ENCODE peak calls at places on chromosomes 13 and 19, in six cellular contexts. One of them, this sample, is unnamed. For H3K36me3, the result is how much of the 10 kb centered on the place peaks cover.

GRCh38 chr13:33213024-33213795 is 72.3 kb downstream of the STARD13 start:
- DNase-seq in Karpas-422: no peak
- DNase-seq in GM23248: no peak
- DNase-seq in psoas muscle: no peak
- DNase-seq in neural progenitor cell: peak
- DNase-seq in mammary epithelial cell: peak
- DNase-seq in this sample: no peak

GRCh38 chr13:107866666-107867623 is 348.4 kb downstream of the LIG4 start:
- DNase-seq in Karpas-422: no peak
- DNase-seq in GM23248: peak
- DNase-seq in psoas muscle: no peak
- DNase-seq in neural progenitor cell: peak
- DNase-seq in mammary epithelial cell: peak
- DNase-seq in this sample: no peak

GRCh38 chr13:41809962-41810361 is 150.9 kb downstream of the VWA8 start:
- DNase-seq in Karpas-422: peak
- DNase-seq in GM23248: no peak
- DNase-seq in psoas muscle: no peak
- DNase-seq in neural progenitor cell: no peak
- DNase-seq in mammary epithelial cell: no peak
- DNase-seq in this sample: no peak

GRCh38 chr13:95074820-95075219 is 226.4 kb downstream of the ABCC4 start:
- DNase-seq in Karpas-422: no peak
- DNase-seq in GM23248: no peak
- DNase-seq in psoas muscle: no peak
- DNase-seq in neural progenitor cell: no peak
- DNase-seq in mammary epithelial cell: no peak
- DNase-seq in this sample: no peak

GRCh38 chr13:23915308-23915707 is 18.0 kb upstream of the C1QTNF9B start:
- DNase-seq in Karpas-422: no peak
- DNase-seq in GM23248: no peak
- DNase-seq in psoas muscle: no peak
- DNase-seq in neural progenitor cell: no peak
- DNase-seq in mammary epithelial cell: no peak
- DNase-seq in this sample: no peak

GRCh38 chr19:51024924-51025323 is 1.5 kb downstream of the KLK11 start:
- DNase-seq in Karpas-422: no peak
- DNase-seq in GM23248: no peak
- DNase-seq in psoas muscle: peak
- DNase-seq in neural progenitor cell: no peak
- DNase-seq in mammary epithelial cell: no peak
- DNase-seq in this sample: no peak

GRCh38 chr13:38350114-38350617 is 515 bp downstream of the UFM1 start:
- DNase-seq in Karpas-422: peak
- DNase-seq in GM23248: peak
- DNase-seq in psoas muscle: peak
- DNase-seq in neural progenitor cell: peak
- DNase-seq in mammary epithelial cell: peak
- DNase-seq in this sample: peak

GRCh38 chr13:89227356-89227755 is 1556.2 kb downstream of the SLITRK5 start:
- DNase-seq in Karpas-422: no peak
- DNase-seq in GM23248: no peak
- DNase-seq in psoas muscle: no peak
- DNase-seq in neural progenitor cell: no peak
- DNase-seq in mammary epithelial cell: peak
- DNase-seq in this sample: no peak

GRCh38 chr13:50714886-50715285 is 128.6 kb downstream of the DLEU7 start:
- DNase-seq in Karpas-422: no peak
- DNase-seq in GM23248: no peak
- DNase-seq in psoas muscle: no peak
- DNase-seq in neural progenitor cell: no peak
- DNase-seq in mammary epithelial cell: no peak
- DNase-seq in this sample: no peak

GRCh38 chr13:107373551-107373950 is 805.6 kb upstream of the ARGLU1 start:
- DNase-seq in Karpas-422: peak
- DNase-seq in GM23248: peak
- DNase-seq in psoas muscle: no peak
- DNase-seq in neural progenitor cell: peak
- DNase-seq in mammary epithelial cell: peak
- DNase-seq in this sample: no peak

GRCh38 chr13:61833228-61833627 is 417.6 kb upstream of the PCDH20 start:
- DNase-seq in Karpas-422: no peak
- DNase-seq in GM23248: no peak
- DNase-seq in psoas muscle: no peak
- DNase-seq in neural progenitor cell: no peak
- DNase-seq in mammary epithelial cell: no peak
- DNase-seq in this sample: no peak

GRCh38 chr19:23346696-23347095 is 48.6 kb downstream of the ZNF91 start:
- DNase-seq in Karpas-422: no peak
- DNase-seq in GM23248: no peak
- DNase-seq in psoas muscle: no peak
- DNase-seq in neural progenitor cell: no peak
- DNase-seq in mammary epithelial cell: no peak
- DNase-seq in this sample: no peak

GRCh38 chr13:64158910-64159309 is 2743.3 kb upstream of the PCDH20 start:
- DNase-seq in Karpas-422: no peak
- DNase-seq in GM23248: peak
- DNase-seq in psoas muscle: no peak
- DNase-seq in neural progenitor cell: no peak
- DNase-seq in mammary epithelial cell: no peak
- DNase-seq in this sample: no peak

GRCh38 chr19:56566904-56567273 is 379 bp upstream of the ZNF470 start:
- DNase-seq in Karpas-422: no peak
- DNase-seq in GM23248: peak
- DNase-seq in psoas muscle: peak
- DNase-seq in neural progenitor cell: no peak
- DNase-seq in mammary epithelial cell: no peak
- DNase-seq in this sample: no peak

DNA sequence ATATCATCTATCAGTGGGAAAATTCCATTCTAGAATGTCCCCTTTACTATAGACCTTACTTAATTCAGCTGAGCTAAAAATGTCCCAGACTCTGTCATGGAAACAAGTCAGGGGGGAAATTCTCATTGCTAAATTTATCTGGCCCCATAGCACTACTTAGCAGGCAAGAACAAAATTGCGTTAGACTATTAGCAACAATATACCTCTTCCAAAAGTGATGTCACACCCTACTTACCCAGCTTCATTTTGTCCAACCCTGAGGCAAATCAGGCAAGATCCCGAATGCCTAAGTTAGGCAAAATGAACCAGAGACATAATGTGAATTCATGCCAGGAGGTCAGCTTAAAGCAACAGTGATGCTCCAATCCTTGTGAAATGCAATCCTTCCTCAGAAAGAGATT is 93.6 kb downstream of the FRY start:
- DNase-seq in Karpas-422: no peak
- DNase-seq in GM23248: peak
- DNase-seq in psoas muscle: no peak
- DNase-seq in neural progenitor cell: no peak
- DNase-seq in mammary epithelial cell: peak
- DNase-seq in this sample: no peak
- H3K27ac ChIP-seq in Karpas-422: no peak
- H3K27ac ChIP-seq in GM23248: peak
- H3K27ac ChIP-seq in psoas muscle: peak
- H3K27ac ChIP-seq in neural progenitor cell: no peak
- H3K27ac ChIP-seq in mammary epithelial cell: no peak
- H3K27ac ChIP-seq in this sample: no peak

DNA sequence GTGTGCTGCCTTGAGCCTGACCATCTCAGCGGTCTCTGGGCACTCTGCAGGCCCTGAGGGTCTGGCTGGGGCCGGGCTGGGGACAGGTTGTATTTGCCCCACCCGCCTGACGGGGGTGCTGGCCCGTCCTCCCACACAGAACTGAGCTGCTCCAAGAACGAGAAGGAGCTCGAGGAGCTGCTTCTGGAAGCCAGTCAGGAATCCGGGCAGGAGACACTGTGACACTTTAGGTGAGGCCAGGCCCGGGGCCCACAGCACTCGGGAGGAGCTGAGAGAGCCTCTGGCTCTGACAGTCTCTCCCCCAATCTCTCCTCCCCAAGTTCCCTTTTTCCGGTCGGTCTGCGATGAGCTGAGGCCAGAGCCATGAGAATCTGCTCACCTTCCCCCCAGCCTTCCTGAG is 14.5 kb downstream of the NKPD1 start:
- DNase-seq in Karpas-422: no peak
- DNase-seq in GM23248: no peak
- DNase-seq in psoas muscle: no peak
- DNase-seq in neural progenitor cell: no peak
- DNase-seq in mammary epithelial cell: no peak
- DNase-seq in this sample: no peak
- H3K36me3 ChIP-seq in Karpas-422: under half
- H3K36me3 ChIP-seq in GM23248: under half
- H3K36me3 ChIP-seq in psoas muscle: under half
- H3K36me3 ChIP-seq in neural progenitor cell: under half
- H3K36me3 ChIP-seq in mammary epithelial cell: under half
- H3K36me3 ChIP-seq in this sample: under half

GRCh38 chr13:77521595-77522367 is 13.7 kb upstream of the SCEL start:
- DNase-seq in Karpas-422: no peak
- DNase-seq in GM23248: peak
- DNase-seq in psoas muscle: no peak
- DNase-seq in neural progenitor cell: peak
- DNase-seq in mammary epithelial cell: peak
- DNase-seq in this sample: no peak
- H3K27ac ChIP-seq in Karpas-422: no peak
- H3K27ac ChIP-seq in GM23248: no peak
- H3K27ac ChIP-seq in psoas muscle: no peak
- H3K27ac ChIP-seq in neural progenitor cell: no peak
- H3K27ac ChIP-seq in mammary epithelial cell: peak
- H3K27ac ChIP-seq in this sample: no peak

DNA sequence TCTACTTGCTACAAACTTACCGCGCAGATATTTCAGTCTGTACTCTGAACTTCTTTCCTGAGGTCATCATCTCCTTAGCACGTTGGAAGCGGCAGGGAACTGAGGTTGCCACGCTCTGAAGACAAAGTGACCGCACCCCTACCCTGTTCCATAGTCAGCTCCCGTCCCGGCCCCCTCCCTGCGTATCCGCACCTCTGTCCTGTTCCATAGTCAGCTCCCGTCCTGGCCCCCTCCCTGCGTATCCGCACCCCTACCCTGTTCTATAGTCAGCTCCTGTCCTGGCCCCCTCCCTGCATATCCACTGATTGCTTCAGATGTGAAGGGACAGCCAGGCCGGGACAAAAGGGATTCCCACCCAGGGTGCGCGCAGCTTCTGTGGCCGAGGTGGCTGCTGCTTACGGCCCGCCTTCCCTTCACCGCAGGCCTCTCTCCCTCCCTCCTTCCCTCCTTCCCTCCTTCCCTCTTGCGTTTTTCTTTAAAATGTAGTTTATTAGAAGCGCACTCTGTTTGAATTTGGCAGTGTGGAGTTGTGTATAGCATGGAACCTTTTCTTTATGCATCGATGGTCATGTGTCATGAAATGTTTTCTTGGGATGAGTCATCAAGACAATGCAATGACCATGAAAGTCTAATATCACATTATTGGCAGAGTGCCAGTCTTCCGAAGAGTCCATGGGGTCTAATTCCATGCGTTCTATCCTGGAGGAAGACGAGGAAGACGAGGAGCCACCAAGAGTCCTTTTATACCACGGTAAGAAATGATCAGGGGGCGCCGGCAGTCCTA is 21.9 kb upstream of the NDUFS7 start:
- DNase-seq in Karpas-422: no peak
- DNase-seq in GM23248: peak
- DNase-seq in psoas muscle: no peak
- DNase-seq in neural progenitor cell: peak
- DNase-seq in mammary epithelial cell: no peak
- DNase-seq in this sample: no peak
- H3K36me3 ChIP-seq in Karpas-422: under half
- H3K36me3 ChIP-seq in GM23248: under half
- H3K36me3 ChIP-seq in psoas muscle: under half
- H3K36me3 ChIP-seq in neural progenitor cell: under half
- H3K36me3 ChIP-seq in mammary epithelial cell: under half
- H3K36me3 ChIP-seq in this sample: under half

GRCh38 chr19:32422435-32422834 is 16.9 kb downstream of the DPY19L3 start:
- DNase-seq in Karpas-422: no peak
- DNase-seq in GM23248: no peak
- DNase-seq in psoas muscle: no peak
- DNase-seq in neural progenitor cell: no peak
- DNase-seq in mammary epithelial cell: no peak
- DNase-seq in this sample: no peak
- H3K27ac ChIP-seq in Karpas-422: peak
- H3K27ac ChIP-seq in GM23248: no peak
- H3K27ac ChIP-seq in psoas muscle: no peak
- H3K27ac ChIP-seq in neural progenitor cell: no peak
- H3K27ac ChIP-seq in mammary epithelial cell: no peak
- H3K27ac ChIP-seq in this sample: peak

DNA sequence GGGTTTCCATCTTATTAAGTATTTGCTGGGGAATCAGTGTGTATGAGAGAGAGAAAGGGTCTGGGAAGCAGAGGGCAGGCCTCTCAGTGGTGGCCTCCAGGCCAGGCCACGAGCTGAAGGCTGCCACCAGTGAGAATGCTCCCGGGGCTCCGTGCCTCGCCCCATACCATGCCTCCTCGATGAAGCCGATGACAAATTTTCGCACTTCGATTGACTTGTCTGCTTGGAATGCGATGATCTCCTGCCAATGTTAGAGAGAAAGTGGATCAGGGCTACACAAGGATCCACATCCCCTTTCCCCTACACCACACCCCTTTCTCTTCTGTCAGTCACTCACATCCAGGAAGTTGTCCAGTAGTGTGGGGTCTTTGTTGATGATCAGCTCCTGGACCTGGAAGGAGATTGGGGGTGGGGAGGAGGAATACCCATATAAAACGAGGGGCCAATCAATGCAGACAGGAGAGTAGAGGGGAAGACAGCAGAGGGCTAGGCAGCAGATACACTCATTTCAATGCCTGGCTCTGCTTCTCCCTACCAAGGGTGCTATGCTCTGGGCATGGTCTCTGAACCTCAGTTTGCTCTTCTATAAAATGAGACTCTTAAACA is 10.7 kb downstream of the SYMPK start:
- DNase-seq in Karpas-422: no peak
- DNase-seq in GM23248: peak
- DNase-seq in psoas muscle: peak
- DNase-seq in neural progenitor cell: no peak
- DNase-seq in mammary epithelial cell: no peak
- DNase-seq in this sample: no peak
- H3K36me3 ChIP-seq in Karpas-422: under half
- H3K36me3 ChIP-seq in GM23248: under half
- H3K36me3 ChIP-seq in psoas muscle: under half
- H3K36me3 ChIP-seq in neural progenitor cell: under half
- H3K36me3 ChIP-seq in mammary epithelial cell: under half
- H3K36me3 ChIP-seq in this sample: under half

DNA sequence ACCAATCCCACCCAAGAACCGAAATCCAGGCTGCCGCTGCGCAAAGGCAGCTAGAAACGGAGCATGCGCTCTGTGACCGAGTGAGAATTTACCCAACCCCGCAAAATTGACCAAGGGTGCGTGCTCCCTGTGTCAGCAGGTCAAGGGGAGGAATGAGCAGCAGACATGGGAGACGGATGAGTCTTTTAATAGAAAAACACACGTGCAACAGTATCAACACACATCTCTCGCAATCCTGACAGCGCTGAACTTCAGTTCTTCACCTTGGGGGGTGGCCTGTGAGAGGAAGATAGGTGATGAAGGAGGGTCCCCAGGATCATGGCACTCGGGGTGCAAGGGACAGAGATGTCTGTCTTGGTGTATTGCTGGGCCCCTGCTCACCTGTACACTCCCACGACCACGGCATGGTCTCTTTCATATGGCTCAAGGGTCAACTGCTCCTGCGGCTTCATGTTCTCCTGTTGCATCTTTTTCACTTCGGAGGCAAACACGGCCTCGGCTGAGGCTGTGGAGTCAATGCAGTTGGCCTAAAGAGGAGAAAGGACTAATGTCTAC is 402 bp upstream of the DYRK1B start:
- DNase-seq in Karpas-422: no peak
- DNase-seq in GM23248: no peak
- DNase-seq in psoas muscle: no peak
- DNase-seq in neural progenitor cell: no peak
- DNase-seq in mammary epithelial cell: no peak
- DNase-seq in this sample: no peak
- H3K27ac ChIP-seq in Karpas-422: no peak
- H3K27ac ChIP-seq in GM23248: peak
- H3K27ac ChIP-seq in psoas muscle: peak
- H3K27ac ChIP-seq in neural progenitor cell: no peak
- H3K27ac ChIP-seq in mammary epithelial cell: no peak
- H3K27ac ChIP-seq in this sample: peak